ENCODE peak calls at places on chromosomes 11 and 22, in four cellular contexts. O, G, L and P are unnamed samples.
A peak's percentile ranks its signal among the peaks of the same experiment; 100 is the strongest.

GRCh38 chr22:30324008-30324730 is 2.6 kb downstream of the TBC1D10A start:
- DNase-seq in O (no peak), G (no peak), L (no peak), P (no peak)

GRCh38 chr11:62001450-62002178 is 34.2 kb upstream of the FTH1 start:
- DNase-seq in O (peak; percentile 65), G (no peak), L (no peak), P (no peak)

GRCh38 chr11:76666408-76666807 is 4.1 kb downstream of the LRRC32 start:
- DNase-seq in O (no peak), G (no peak), L (no peak), P (no peak)

GRCh38 chr11:126194121-126194543 is 17.3 kb downstream of the RPUSD4 start:
- DNase-seq in O (peak; percentile 62), G (peak; percentile 70), L (peak; percentile 16), P (peak; percentile 41)

GRCh38 chr11:692824-693414 is 2.1 kb downstream of the DEAF1 start:
- DNase-seq in O (no peak), G (no peak), L (no peak), P (no peak)

GRCh38 chr11:1106387-1106786 is 31.7 kb downstream of the MUC2 start:
- DNase-seq in O (no peak), G (no peak), L (no peak), P (no peak)

GRCh38 chr11:69540118-69541000 is 58.9 kb downstream of the LINC01488 start:
- DNase-seq in O (no peak), G (peak; percentile 48), L (no peak), P (no peak)

GRCh38 chr11:35907648-35908431 is 36.0 kb upstream of the LDLRAD3 start:
- DNase-seq in O (no peak), G (no peak), L (no peak), P (no peak)

GRCh38 chr11:76782526-76783293 is 446 bp upstream of the TSKU start:
- DNase-seq in O (peak; percentile 78), G (peak; percentile 97), L (peak; percentile 41), P (peak; percentile 93)

GRCh38 chr11:19164230-19164855 is 37.4 kb downstream of the CSRP3 start:
- DNase-seq in O (peak; percentile 88), G (no peak), L (peak; percentile 88), P (no peak)

GRCh38 chr22:42820075-42820763 is 36.9 kb downstream of the ARFGAP3 start:
- DNase-seq in O (no peak), G (peak; percentile 26), L (no peak), P (no peak)

GRCh38 chr22:27231266-27231665 is 570.3 kb downstream of the MN1 start:
- DNase-seq in O (no peak), G (no peak), L (no peak), P (no peak)

GRCh38 chr11:110331626-110332025 is 35.2 kb upstream of the RDX start:
- DNase-seq in O (no peak), G (no peak), L (no peak), P (no peak)

GRCh38 chr11:16763746-16764145 is 25.3 kb downstream of the C11orf58 start:
- DNase-seq in O (no peak), G (no peak), L (no peak), P (no peak)

GRCh38 chr22:26777402-26777801 is 120.0 kb downstream of the MIAT start:
- DNase-seq in O (no peak), G (peak; percentile 52), L (no peak), P (no peak)